ENCODE peak calls at places on chromosomes 4 and X, in five cellular contexts. One of them, this sample, is unnamed.

GRCh38 chrX:139196890-139197289 is 333.6 kb upstream of the F9 start:
- DNase-seq in tibial nerve: no peak
- DNase-seq in pancreas: no peak
- DNase-seq in kidney: no peak
- DNase-seq in lower leg skin: no peak
- DNase-seq in this sample: no peak

GRCh38 chr4:128275351-128275750 is 12.3 kb downstream of the PGRMC2 start:
- DNase-seq in tibial nerve: no peak
- DNase-seq in pancreas: no peak
- DNase-seq in kidney: no peak
- DNase-seq in lower leg skin: no peak
- DNase-seq in this sample: no peak

GRCh38 chrX:52867610-52868348 is at the start of gene XAGE3:
- DNase-seq in tibial nerve: no peak
- DNase-seq in pancreas: no peak
- DNase-seq in kidney: no peak
- DNase-seq in lower leg skin: no peak
- DNase-seq in this sample: no peak

GRCh38 chrX:71366674-71367256 is 608 bp downstream of the TAF1 start:
- DNase-seq in tibial nerve: no peak
- DNase-seq in pancreas: peak
- DNase-seq in kidney: no peak
- DNase-seq in lower leg skin: peak
- DNase-seq in this sample: peak

GRCh38 chr4:4394644-4395043 is 7.7 kb downstream of the NSG1 start:
- DNase-seq in tibial nerve: no peak
- DNase-seq in pancreas: no peak
- DNase-seq in kidney: peak
- DNase-seq in lower leg skin: no peak
- DNase-seq in this sample: no peak

GRCh38 chrX:21991504-21991903 is 40.6 kb upstream of the PHEX start:
- DNase-seq in tibial nerve: no peak
- DNase-seq in pancreas: no peak
- DNase-seq in kidney: no peak
- DNase-seq in lower leg skin: no peak
- DNase-seq in this sample: no peak

GRCh38 chr4:1407657-1408333 is 1.6 kb upstream of the NKX1-1 start:
- DNase-seq in tibial nerve: no peak
- DNase-seq in pancreas: peak
- DNase-seq in kidney: no peak
- DNase-seq in lower leg skin: peak
- DNase-seq in this sample: no peak

GRCh38 chr4:156829194-156829593 is 142.4 kb downstream of the PDGFC start:
- DNase-seq in tibial nerve: peak
- DNase-seq in pancreas: no peak
- DNase-seq in kidney: no peak
- DNase-seq in lower leg skin: no peak
- DNase-seq in this sample: no peak

GRCh38 chr4:40587826-40588225 is 41.8 kb downstream of the RBM47 start:
- DNase-seq in tibial nerve: no peak
- DNase-seq in pancreas: no peak
- DNase-seq in kidney: no peak
- DNase-seq in lower leg skin: peak
- DNase-seq in this sample: no peak

GRCh38 chr4:169253904-169254303 is 16.9 kb downstream of the SH3RF1 start:
- DNase-seq in tibial nerve: no peak
- DNase-seq in pancreas: no peak
- DNase-seq in kidney: no peak
- DNase-seq in lower leg skin: no peak
- DNase-seq in this sample: no peak

GRCh38 chrX:97057349-97057909 is 173.7 kb downstream of the RPA4 start:
- DNase-seq in tibial nerve: no peak
- DNase-seq in pancreas: no peak
- DNase-seq in kidney: no peak
- DNase-seq in lower leg skin: no peak
- DNase-seq in this sample: no peak

GRCh38 chr4:158863296-158863695 is 94.5 kb downstream of the FNIP2 start:
- DNase-seq in tibial nerve: no peak
- DNase-seq in pancreas: no peak
- DNase-seq in kidney: no peak
- DNase-seq in lower leg skin: no peak
- DNase-seq in this sample: no peak

GRCh38 chr4:81606796-81607550 is 135.3 kb upstream of the RASGEF1B start:
- DNase-seq in tibial nerve: no peak
- DNase-seq in pancreas: no peak
- DNase-seq in kidney: peak
- DNase-seq in lower leg skin: no peak
- DNase-seq in this sample: no peak

GRCh38 chrX:46459603-46460002 is 85.6 kb downstream of the ZNF674 start:
- DNase-seq in tibial nerve: no peak
- DNase-seq in pancreas: no peak
- DNase-seq in kidney: no peak
- DNase-seq in lower leg skin: no peak
- DNase-seq in this sample: no peak

GRCh38 chrX:46465203-46465602 is 80.0 kb downstream of the ZNF674 start:
- DNase-seq in tibial nerve: no peak
- DNase-seq in pancreas: no peak
- DNase-seq in kidney: no peak
- DNase-seq in lower leg skin: no peak
- DNase-seq in this sample: no peak

GRCh38 chrX:46461653-46462191 is 83.5 kb downstream of the ZNF674 start:
- DNase-seq in tibial nerve: no peak
- DNase-seq in pancreas: no peak
- DNase-seq in kidney: no peak
- DNase-seq in lower leg skin: no peak
- DNase-seq in this sample: no peak

GRCh38 chrX:46463682-46464081 is 81.5 kb downstream of the ZNF674 start:
- DNase-seq in tibial nerve: no peak
- DNase-seq in pancreas: no peak
- DNase-seq in kidney: no peak
- DNase-seq in lower leg skin: no peak
- DNase-seq in this sample: no peak
- H3K4me3 ChIP-seq in tibial nerve: no peak
- H3K4me3 ChIP-seq in pancreas: no peak
- H3K4me3 ChIP-seq in kidney: no peak
- H3K4me3 ChIP-seq in lower leg skin: no peak
- H3K4me3 ChIP-seq in this sample: no peak

GRCh38 chr4:162891788-162892707 is 274.6 kb downstream of the NAF1 start:
- DNase-seq in tibial nerve: no peak
- DNase-seq in pancreas: no peak
- DNase-seq in kidney: no peak
- DNase-seq in lower leg skin: no peak
- DNase-seq in this sample: no peak
- H3K4me3 ChIP-seq in tibial nerve: no peak
- H3K4me3 ChIP-seq in pancreas: no peak
- H3K4me3 ChIP-seq in kidney: no peak
- H3K4me3 ChIP-seq in lower leg skin: no peak
- H3K4me3 ChIP-seq in this sample: no peak

DNA sequence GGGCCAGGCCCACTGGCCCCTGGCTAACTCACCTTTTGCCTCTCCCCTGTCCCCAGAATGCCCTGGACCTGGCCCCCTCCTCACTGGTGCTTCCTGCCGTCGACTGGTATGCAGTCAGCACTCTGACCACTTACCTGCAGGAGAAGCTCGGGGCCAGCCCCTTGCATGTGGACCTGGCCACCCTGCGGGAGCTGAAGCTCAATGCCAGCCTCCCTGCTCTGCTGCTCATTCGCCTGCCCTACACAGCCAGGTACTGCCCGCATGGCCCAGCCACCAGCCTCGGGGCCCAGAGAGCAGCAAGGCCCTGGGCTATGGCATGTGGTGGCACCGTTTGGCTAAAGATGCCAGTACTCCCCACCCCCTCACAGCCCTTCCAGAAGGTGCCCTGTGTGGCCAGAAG is 3.7 kb downstream of the ATP6AP1 start:
- DNase-seq in tibial nerve: no peak
- DNase-seq in pancreas: peak
- DNase-seq in kidney: no peak
- DNase-seq in lower leg skin: no peak
- DNase-seq in this sample: no peak
- H3K4me3 ChIP-seq in tibial nerve: no peak
- H3K4me3 ChIP-seq in pancreas: no peak
- H3K4me3 ChIP-seq in kidney: no peak
- H3K4me3 ChIP-seq in lower leg skin: no peak
- H3K4me3 ChIP-seq in this sample: no peak

GRCh38 chr4:10023806-10024205 is 2.5 kb upstream of the SLC2A9 start:
- DNase-seq in tibial nerve: no peak
- DNase-seq in pancreas: no peak
- DNase-seq in kidney: no peak
- DNase-seq in lower leg skin: peak
- DNase-seq in this sample: peak
- H3K4me3 ChIP-seq in tibial nerve: no peak
- H3K4me3 ChIP-seq in pancreas: no peak
- H3K4me3 ChIP-seq in kidney: no peak
- H3K4me3 ChIP-seq in lower leg skin: no peak
- H3K4me3 ChIP-seq in this sample: no peak

GRCh38 chr4:85430226-85430625 is 44.7 kb upstream of the ARHGAP24 start:
- DNase-seq in tibial nerve: no peak
- DNase-seq in pancreas: no peak
- DNase-seq in kidney: no peak
- DNase-seq in lower leg skin: no peak
- DNase-seq in this sample: no peak

GRCh38 chr4:85430697-85431096 is 44.3 kb upstream of the ARHGAP24 start:
- DNase-seq in tibial nerve: no peak
- DNase-seq in pancreas: no peak
- DNase-seq in kidney: no peak
- DNase-seq in lower leg skin: no peak
- DNase-seq in this sample: no peak

GRCh38 chr4:85427123-85427522 is 47.8 kb upstream of the ARHGAP24 start:
- DNase-seq in tibial nerve: no peak
- DNase-seq in pancreas: no peak
- DNase-seq in kidney: no peak
- DNase-seq in lower leg skin: no peak
- DNase-seq in this sample: no peak

GRCh38 chr4:85431881-85432280 is 43.1 kb upstream of the ARHGAP24 start:
- DNase-seq in tibial nerve: no peak
- DNase-seq in pancreas: no peak
- DNase-seq in kidney: no peak
- DNase-seq in lower leg skin: no peak
- DNase-seq in this sample: no peak

DNA sequence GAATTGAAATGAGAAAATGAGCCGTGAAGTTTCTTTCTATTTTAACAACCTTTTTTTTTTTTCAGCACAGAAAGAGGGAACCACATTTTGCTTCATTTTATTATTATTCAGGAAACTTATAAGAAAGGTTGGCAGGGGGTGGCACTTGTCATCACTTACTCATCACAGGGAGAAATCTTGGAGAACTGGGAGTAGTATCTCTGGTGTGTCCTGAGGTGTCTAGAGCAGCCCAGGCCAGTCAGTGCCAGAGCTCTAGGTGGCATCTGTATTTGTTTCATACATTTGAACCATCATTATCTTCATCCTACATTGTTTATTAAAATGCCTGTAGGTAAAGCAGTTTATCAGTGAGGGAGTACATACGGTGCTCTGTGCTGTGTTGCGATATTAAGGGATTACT is 43.8 kb upstream of the ARHGAP24 start:
- DNase-seq in tibial nerve: no peak
- DNase-seq in pancreas: no peak
- DNase-seq in kidney: no peak
- DNase-seq in lower leg skin: no peak
- DNase-seq in this sample: no peak
- H3K4me3 ChIP-seq in tibial nerve: no peak
- H3K4me3 ChIP-seq in pancreas: no peak
- H3K4me3 ChIP-seq in kidney: no peak
- H3K4me3 ChIP-seq in lower leg skin: no peak
- H3K4me3 ChIP-seq in this sample: no peak

DNA sequence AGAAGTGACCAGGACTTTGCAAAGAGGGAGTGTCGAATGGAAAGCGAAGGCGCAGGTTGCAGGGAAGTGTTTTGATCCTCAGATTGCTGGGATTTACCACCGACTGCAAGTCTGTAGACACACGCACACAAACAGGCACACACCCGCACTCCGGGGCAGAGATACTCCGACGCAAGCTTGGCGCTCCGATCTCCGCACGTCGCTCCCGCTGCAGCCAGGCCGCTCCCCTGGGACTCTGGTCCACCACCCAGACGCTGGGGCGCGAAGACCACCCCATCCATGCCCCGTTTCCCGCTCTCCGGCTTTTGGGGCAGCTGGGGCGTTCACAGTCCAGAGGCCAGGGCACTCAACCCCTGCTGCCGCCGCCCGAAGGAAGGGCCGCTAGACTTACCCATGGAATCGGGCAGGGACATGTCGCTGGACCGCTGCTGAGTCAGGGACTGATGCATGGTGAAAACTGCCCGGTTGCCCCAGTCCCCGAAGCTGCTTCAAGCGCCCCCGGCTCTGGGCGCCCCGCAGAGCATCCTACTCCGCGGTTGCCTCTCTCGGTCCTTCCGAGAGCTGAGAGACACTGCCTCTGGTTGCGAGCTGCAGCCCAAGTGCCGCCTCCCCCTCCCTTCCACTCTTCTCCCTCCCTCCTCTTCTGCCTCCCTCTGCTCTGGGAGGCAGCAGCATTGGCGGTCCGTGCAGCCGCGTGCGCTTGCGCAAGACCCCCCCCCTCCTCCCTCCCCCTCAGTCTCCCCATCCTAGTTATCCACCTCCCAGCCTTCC is at the start of gene TMEM255A:
- DNase-seq in tibial nerve: no peak
- DNase-seq in pancreas: no peak
- DNase-seq in kidney: peak
- DNase-seq in lower leg skin: peak
- DNase-seq in this sample: no peak
- H3K4me3 ChIP-seq in tibial nerve: peak
- H3K4me3 ChIP-seq in pancreas: peak
- H3K4me3 ChIP-seq in kidney: peak
- H3K4me3 ChIP-seq in lower leg skin: no peak
- H3K4me3 ChIP-seq in this sample: peak

GRCh38 chr4:112817933-112818921 is 181.3 kb downstream of the LARP7 start:
- DNase-seq in tibial nerve: peak
- DNase-seq in pancreas: peak
- DNase-seq in kidney: peak
- DNase-seq in lower leg skin: peak
- DNase-seq in this sample: peak
- H3K4me3 ChIP-seq in tibial nerve: peak
- H3K4me3 ChIP-seq in pancreas: peak
- H3K4me3 ChIP-seq in kidney: peak
- H3K4me3 ChIP-seq in lower leg skin: peak
- H3K4me3 ChIP-seq in this sample: no peak